ENCODE peak calls at places on chromosomes 5 and 9, in ten cellular contexts. L is SHP77; K is cardiac muscle cell; S is EL; E is glutamatergic neuron; N is Kasumi-1; M is hepatic stellate cell; P is hippocampal formation; R is NCI-H510A treated with DMSO at 0.1 percent for 48 hours; W is natural killer cell treated with Interleukin-12 subunit alpha and Interleukin-12 subunit beta and Interleukin-15 and Interleukin-18, amount 100 ng/mL, for 72 hours. Z is an unnamed sample.

GRCh38 chr5:88847410-88847809 is 35.6 kb downstream of the MEF2C start:
- DNase-seq in K (no peak), M (no peak), W (no peak), S (no peak), E (no peak), N (peak), L (no peak), P (no peak), R (no peak), Z (no peak)

GRCh38 chr9:132099741-132100407 is 20.2 kb upstream of the MED27 start:
- DNase-seq in W (no peak), S (no peak), K (no peak), M (no peak), P (no peak), N (no peak), R (no peak), E (no peak), L (no peak), Z (no peak)

GRCh38 chr9:109063765-109064164 is 50.5 kb upstream of the CTNNAL1 start:
- DNase-seq in P (no peak), M (no peak), L (no peak), E (no peak), S (peak), K (peak), R (no peak), N (no peak), W (no peak), Z (no peak)

GRCh38 chr5:54344653-54345052 is 34.3 kb upstream of the ARL15 start:
- DNase-seq in P (no peak), E (no peak), S (no peak), L (no peak), W (no peak), K (peak), R (no peak), M (no peak), N (no peak), Z (no peak)

GRCh38 chr5:179054036-179054785 is 6.0 kb upstream of the ZNF354C start:
- DNase-seq in W (no peak), N (no peak), L (no peak), P (no peak), E (no peak), K (no peak), S (no peak), M (no peak), R (no peak), Z (no peak)

GRCh38 chr5:131263648-131264452 is at the start of gene CDC42SE2:
- DNase-seq in R (peak), N (peak), P (peak), L (peak), E (peak), M (peak), W (peak), K (peak), S (peak), Z (peak)

GRCh38 chr5:21831145-21831787 is 1021.9 kb downstream of the CDH12 start:
- DNase-seq in E (no peak), L (no peak), M (no peak), S (no peak), N (no peak), K (no peak), P (no peak), R (no peak), W (no peak), Z (no peak)

GRCh38 chr9:133874659-133875058 is 117.5 kb downstream of the VAV2 start:
- DNase-seq in M (no peak), R (no peak), P (no peak), N (no peak), S (no peak), L (no peak), W (no peak), E (no peak), K (no peak), Z (no peak)

GRCh38 chr5:72137826-72138409 is 30.6 kb downstream of the MAP1B start:
- DNase-seq in K (no peak), R (no peak), P (peak), N (peak), W (no peak), M (no peak), L (no peak), S (no peak), E (no peak), Z (no peak)

GRCh38 chr5:138706655-138707480 is 46.4 kb upstream of the CTNNA1 start:
- DNase-seq in S (peak), L (no peak), P (no peak), K (no peak), R (no peak), W (no peak), M (peak), E (no peak), N (peak), Z (no peak)

GRCh38 chr9:73125651-73126050 is 26.0 kb upstream of the ANXA1 start:
- DNase-seq in L (no peak), K (no peak), M (no peak), S (peak), R (no peak), P (no peak), N (no peak), W (no peak), E (no peak), Z (no peak)

GRCh38 chr9:113589407-113589806 is 125.9 kb downstream of the RGS3 start:
- DNase-seq in W (no peak), M (no peak), E (peak), R (no peak), L (no peak), K (no peak), N (no peak), P (no peak), S (no peak), Z (no peak)

GRCh38 chr5:120239076-120239475 is 225.0 kb upstream of the PRR16 start:
- DNase-seq in K (no peak), S (no peak), N (no peak), E (no peak), W (no peak), R (no peak), M (no peak), P (no peak), L (no peak), Z (no peak)

GRCh38 chr5:7662289-7662688 is 188.6 kb downstream of the CFAP90 start:
- DNase-seq in R (no peak), S (no peak), P (no peak), E (no peak), M (no peak), W (no peak), K (no peak), N (no peak), L (no peak), Z (no peak)

GRCh38 chr5:110040178-110040577 is 350.5 kb downstream of the MAN2A1 start:
- DNase-seq in L (no peak), P (no peak), S (no peak), R (no peak), K (no peak), N (no peak), M (no peak), E (no peak), W (no peak), Z (no peak)

Z was measured in ecto neural progenitor cell.